ENCODE peak calls at places on chromosome 13, in five cellular contexts. One of them, this sample, is unnamed.

GRCh38 chr13:40963927-40964326 is 55.2 kb downstream of the ELF1 start:
- DNase-seq in HepG2: no peak
- DNase-seq in K562: no peak
- DNase-seq in H1: no peak
- DNase-seq in GM12878: no peak
- DNase-seq in this sample: peak

GRCh38 chr13:77143325-77143907 is 116.5 kb upstream of the FBXL3 start:
- DNase-seq in HepG2: peak
- DNase-seq in GM12878: no peak
- DNase-seq in H1: no peak
- DNase-seq in K562: no peak
- DNase-seq in this sample: no peak

GRCh38 chr13:102769679-102770078 is 3.9 kb downstream of the TEX30 start:
- DNase-seq in H1: no peak
- DNase-seq in GM12878: no peak
- DNase-seq in K562: no peak
- DNase-seq in HepG2: no peak
- DNase-seq in this sample: no peak

GRCh38 chr13:99496322-99497142 is 4.7 kb upstream of the TM9SF2 start:
- DNase-seq in K562: no peak
- DNase-seq in H1: no peak
- DNase-seq in HepG2: peak
- DNase-seq in GM12878: peak
- DNase-seq in this sample: no peak

GRCh38 chr13:45817833-45818232 is 33.7 kb downstream of the SIAH3 start:
- DNase-seq in K562: no peak
- DNase-seq in H1: no peak
- DNase-seq in GM12878: no peak
- DNase-seq in HepG2: no peak
- DNase-seq in this sample: no peak

GRCh38 chr13:111474136-111475002 is 153.9 kb downstream of the TEX29 start:
- DNase-seq in HepG2: peak
- DNase-seq in K562: peak
- DNase-seq in H1: peak
- DNase-seq in GM12878: no peak
- DNase-seq in this sample: peak

GRCh38 chr13:42821437-42821836 is 40.1 kb downstream of the FAM216B start:
- DNase-seq in GM12878: no peak
- DNase-seq in K562: no peak
- DNase-seq in H1: no peak
- DNase-seq in HepG2: no peak
- DNase-seq in this sample: no peak

GRCh38 chr13:113924184-113924583 is 49.7 kb downstream of the C13orf46 start:
- DNase-seq in HepG2: no peak
- DNase-seq in K562: no peak
- DNase-seq in H1: no peak
- DNase-seq in GM12878: no peak
- DNase-seq in this sample: no peak

GRCh38 chr13:36126496-36126895 is 4.7 kb downstream of the DCLK1 start:
- DNase-seq in K562: no peak
- DNase-seq in H1: no peak
- DNase-seq in HepG2: no peak
- DNase-seq in GM12878: no peak
- DNase-seq in this sample: no peak

GRCh38 chr13:59946924-59947323 is 216.8 kb downstream of the DIAPH3 start:
- DNase-seq in H1: no peak
- DNase-seq in HepG2: no peak
- DNase-seq in K562: no peak
- DNase-seq in GM12878: no peak
- DNase-seq in this sample: no peak

GRCh38 chr13:28181413-28181812 is 43.1 kb downstream of the PAN3 start:
- DNase-seq in K562: no peak
- DNase-seq in GM12878: no peak
- DNase-seq in H1: no peak
- DNase-seq in HepG2: no peak
- DNase-seq in this sample: no peak

GRCh38 chr13:45909089-45909488 is 57.5 kb upstream of the SIAH3 start:
- DNase-seq in GM12878: no peak
- DNase-seq in K562: no peak
- DNase-seq in H1: no peak
- DNase-seq in HepG2: no peak
- DNase-seq in this sample: no peak

GRCh38 chr13:42553098-42554046 is 20.6 kb upstream of the TNFSF11 start:
- DNase-seq in H1: no peak
- DNase-seq in GM12878: no peak
- DNase-seq in HepG2: no peak
- DNase-seq in K562: no peak
- DNase-seq in this sample: no peak

GRCh38 chr13:95536629-95537241 is 15.8 kb upstream of the CLDN10 start:
- DNase-seq in HepG2: no peak
- DNase-seq in GM12878: no peak
- DNase-seq in H1: no peak
- DNase-seq in K562: no peak
- DNase-seq in this sample: no peak

GRCh38 chr13:37127706-37128241 is 22.3 kb upstream of the CSNK1A1L start:
- DNase-seq in GM12878: no peak
- DNase-seq in H1: no peak
- DNase-seq in K562: no peak
- DNase-seq in HepG2: no peak
- DNase-seq in this sample: no peak

GRCh38 chr13:110525328-110526319 is 35.9 kb downstream of the RAB20 start:
- DNase-seq in HepG2: no peak
- DNase-seq in GM12878: peak
- DNase-seq in K562: no peak
- DNase-seq in H1: no peak
- DNase-seq in this sample: no peak

GRCh38 chr13:49303533-49304252 is 56.0 kb downstream of the CDADC1 start:
- DNase-seq in H1: no peak
- DNase-seq in GM12878: no peak
- DNase-seq in HepG2: peak
- DNase-seq in K562: no peak
- DNase-seq in this sample: no peak

GRCh38 chr13:91349992-91350911 is 2.8 kb downstream of the MIR17HG start:
- DNase-seq in H1: no peak
- DNase-seq in GM12878: no peak
- DNase-seq in HepG2: no peak
- DNase-seq in K562: no peak
- DNase-seq in this sample: no peak

DNA sequence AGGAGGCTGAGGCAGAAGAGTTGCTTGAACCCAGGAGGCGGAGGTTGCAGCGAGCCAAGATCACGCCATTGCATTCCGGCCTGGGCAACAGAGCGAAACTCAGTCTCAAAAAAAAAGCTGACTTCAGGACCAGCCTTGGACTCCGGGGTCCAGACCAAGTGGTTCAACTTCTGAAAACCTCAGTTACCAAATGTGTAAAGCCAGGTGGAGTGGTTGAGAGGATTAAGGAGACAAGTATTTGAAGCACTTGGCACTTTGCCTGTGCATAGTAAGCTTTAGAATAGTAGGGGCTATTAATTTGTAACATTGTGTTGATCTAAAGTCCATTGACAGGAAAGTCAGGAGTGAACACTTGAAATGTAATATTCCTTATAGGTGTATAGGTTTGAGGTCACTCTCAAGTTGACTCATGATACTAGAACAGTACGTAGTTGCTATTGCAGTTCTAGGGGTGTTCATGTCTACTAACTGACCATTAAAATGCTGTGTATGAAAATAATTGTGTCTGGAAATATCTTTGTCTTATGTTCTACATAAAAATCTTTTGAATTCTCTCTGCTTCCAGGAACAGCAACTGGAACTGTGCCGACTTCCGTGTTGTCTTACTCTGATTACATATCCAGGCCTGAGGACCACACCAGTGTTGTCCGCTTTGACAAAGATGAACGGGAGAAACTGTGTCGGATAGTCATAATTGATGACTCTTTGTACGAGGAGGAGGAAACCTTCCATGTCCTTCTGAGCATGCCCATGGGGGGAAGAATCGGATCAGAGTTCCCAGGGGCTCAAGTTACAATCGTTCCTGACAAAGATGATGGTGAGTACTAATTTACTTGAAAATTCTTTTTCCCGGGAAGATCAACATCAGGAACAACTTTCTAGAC is 97.4 kb downstream of the FREM2 start:
- DNase-seq in K562: no peak
- DNase-seq in GM12878: no peak
- DNase-seq in HepG2: no peak
- DNase-seq in H1: no peak
- DNase-seq in this sample: no peak
- TF ChIP-seq HDAC2 in K562: no peak
- TF ChIP-seq HDAC2 in GM12878: no peak
- TF ChIP-seq HDAC2 in HepG2: no peak
- TF ChIP-seq HDAC2 in H1: no peak
- TF ChIP-seq HDAC2 in this sample: no peak

GRCh38 chr13:97317933-97318332 is 95.8 kb downstream of the MBNL2 start:
- DNase-seq in K562: no peak
- DNase-seq in GM12878: no peak
- DNase-seq in HepG2: no peak
- DNase-seq in H1: no peak
- DNase-seq in this sample: no peak

GRCh38 chr13:97318532-97318931 is 96.4 kb downstream of the MBNL2 start:
- DNase-seq in HepG2: no peak
- DNase-seq in GM12878: no peak
- DNase-seq in H1: no peak
- DNase-seq in K562: no peak
- DNase-seq in this sample: no peak

GRCh38 chr13:97321101-97321500 is 99.0 kb downstream of the MBNL2 start:
- DNase-seq in GM12878: no peak
- DNase-seq in H1: no peak
- DNase-seq in K562: peak
- DNase-seq in HepG2: no peak
- DNase-seq in this sample: no peak

GRCh38 chr13:97321616-97322321 is 99.6 kb downstream of the MBNL2 start:
- DNase-seq in GM12878: no peak
- DNase-seq in K562: no peak
- DNase-seq in HepG2: no peak
- DNase-seq in H1: no peak
- DNase-seq in this sample: no peak

GRCh38 chr13:97319088-97319487 is 97.0 kb downstream of the MBNL2 start:
- DNase-seq in HepG2: no peak
- DNase-seq in K562: no peak
- DNase-seq in GM12878: no peak
- DNase-seq in H1: no peak
- DNase-seq in this sample: no peak
- TF ChIP-seq HDAC2 in HepG2: no peak
- TF ChIP-seq HDAC2 in K562: no peak
- TF ChIP-seq HDAC2 in GM12878: no peak
- TF ChIP-seq HDAC2 in H1: no peak
- TF ChIP-seq HDAC2 in this sample: no peak

GRCh38 chr13:61045197-61045596 is 370.5 kb downstream of the PCDH20 start:
- DNase-seq in H1: no peak
- DNase-seq in GM12878: no peak
- DNase-seq in HepG2: no peak
- DNase-seq in K562: no peak
- DNase-seq in this sample: no peak
- TF ChIP-seq HDAC2 in H1: no peak
- TF ChIP-seq HDAC2 in GM12878: no peak
- TF ChIP-seq HDAC2 in HepG2: no peak
- TF ChIP-seq HDAC2 in K562: no peak
- TF ChIP-seq HDAC2 in this sample: no peak

GRCh38 chr13:21677075-21677628 is 6.3 kb downstream of the FGF9 start:
- DNase-seq in HepG2: no peak
- DNase-seq in H1: no peak
- DNase-seq in GM12878: no peak
- DNase-seq in K562: no peak
- DNase-seq in this sample: no peak

GRCh38 chr13:21675095-21676007 is 4.5 kb downstream of the FGF9 start:
- DNase-seq in HepG2: no peak
- DNase-seq in GM12878: no peak
- DNase-seq in H1: no peak
- DNase-seq in K562: no peak
- DNase-seq in this sample: no peak

GRCh38 chr13:21673592-21674270 is 2.9 kb downstream of the FGF9 start:
- DNase-seq in GM12878: no peak
- DNase-seq in H1: no peak
- DNase-seq in HepG2: no peak
- DNase-seq in K562: peak
- DNase-seq in this sample: peak

GRCh38 chr13:21674271-21675009 is 3.6 kb downstream of the FGF9 start:
- DNase-seq in HepG2: no peak
- DNase-seq in GM12878: no peak
- DNase-seq in K562: peak
- DNase-seq in H1: no peak
- DNase-seq in this sample: no peak

DNA sequence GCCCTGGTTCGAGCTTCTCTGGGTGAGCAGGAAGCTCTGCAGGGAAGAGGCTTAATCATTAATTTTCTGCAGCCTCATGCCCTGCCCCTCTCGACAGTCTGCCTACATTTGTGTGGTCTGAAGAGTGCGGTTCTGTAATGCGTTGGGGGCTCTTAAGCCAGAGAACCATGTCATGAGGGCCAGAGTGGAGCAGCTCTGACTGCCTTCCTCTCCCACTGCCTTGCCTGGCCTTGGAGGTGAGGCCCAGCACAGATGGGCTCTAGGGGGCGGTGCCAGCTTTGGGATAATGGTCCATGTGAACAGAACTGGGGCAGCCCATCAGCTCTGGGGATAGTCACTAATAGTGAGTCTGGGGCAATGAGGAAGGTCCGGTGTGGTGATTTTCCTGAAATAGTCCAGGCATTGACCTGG is 5.7 kb downstream of the FGF9 start:
- DNase-seq in GM12878: no peak
- DNase-seq in K562: no peak
- DNase-seq in H1: no peak
- DNase-seq in HepG2: no peak
- DNase-seq in this sample: no peak
- TF ChIP-seq HDAC2 in GM12878: no peak
- TF ChIP-seq HDAC2 in K562: no peak
- TF ChIP-seq HDAC2 in H1: no peak
- TF ChIP-seq HDAC2 in HepG2: no peak
- TF ChIP-seq HDAC2 in this sample: no peak

DNA sequence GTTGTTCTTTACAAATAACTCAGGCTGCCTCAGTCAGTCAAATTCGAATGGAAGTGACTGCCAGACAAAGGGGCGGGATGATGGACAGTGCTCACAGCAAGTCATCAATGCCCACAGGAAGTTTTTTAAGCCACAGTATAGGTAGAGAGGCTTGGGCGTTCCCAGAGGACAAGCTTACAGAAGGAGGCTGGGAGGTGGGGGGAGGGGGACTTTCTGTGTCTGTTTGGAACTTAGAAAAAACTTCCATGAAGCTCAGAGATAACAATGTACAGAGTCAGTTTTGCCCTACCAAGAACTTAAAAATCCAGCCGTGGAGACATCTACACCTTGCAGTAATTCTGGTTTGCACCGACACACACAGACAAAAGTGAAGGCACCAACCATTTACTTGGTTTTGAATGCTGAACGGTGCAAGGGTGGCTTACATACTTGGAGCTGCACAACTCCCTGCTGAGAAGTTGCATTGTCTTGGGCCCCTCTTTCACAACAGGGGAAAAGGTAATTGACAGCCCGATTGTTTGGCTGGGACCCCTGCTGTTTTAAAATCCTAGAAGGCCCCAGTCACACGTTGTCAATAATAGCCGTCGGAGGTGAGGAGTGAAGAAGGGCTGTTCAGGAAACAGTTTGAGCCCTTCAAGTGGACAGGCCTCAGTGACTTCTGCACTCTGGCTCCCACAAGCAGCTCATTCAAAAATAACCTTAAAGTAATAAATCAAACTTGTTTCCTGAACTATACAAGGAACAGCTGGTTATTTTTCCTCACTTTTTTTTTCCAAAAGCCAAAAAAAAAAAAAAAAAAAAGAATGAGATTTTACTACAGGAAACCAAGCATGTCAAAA is 18.8 kb upstream of the SPRY2 start:
- DNase-seq in K562: peak
- DNase-seq in GM12878: no peak
- DNase-seq in HepG2: no peak
- DNase-seq in H1: peak
- DNase-seq in this sample: no peak
- TF ChIP-seq HDAC2 in K562: no peak
- TF ChIP-seq HDAC2 in GM12878: no peak
- TF ChIP-seq HDAC2 in HepG2: no peak
- TF ChIP-seq HDAC2 in H1: peak
- TF ChIP-seq HDAC2 in this sample: no peak